ENCODE peak calls at places on chromosome 17, in four cellular contexts. A is HFFc6, B is right lobe of liver, R is epithelial cell of esophagus. X is an unnamed sample.
A peak's percentile ranks its signal among the peaks of the same experiment; 100 is the strongest.

GRCh38 chr17:78726471-78727010 is 55.5 kb downstream of the CYTH1 start:
- DNase-seq in R (no peak), A (no peak), B (no peak), X (no peak)

GRCh38 chr17:75673487-75673886 is 6.3 kb downstream of the SAP30BP start:
- DNase-seq in A (peak; percentile 50), R (no peak), B (no peak), X (no peak)

GRCh38 chr17:28177351-28177750 is 134.9 kb downstream of the NLK start:
- DNase-seq in R (no peak), A (no peak), B (no peak), X (no peak)

GRCh38 chr17:28846231-28846630 is 3.6 kb upstream of the FAM222B start:
- DNase-seq in B (no peak), A (no peak), R (peak; percentile 55), X (peak; percentile 18)

GRCh38 chr17:37672545-37673078 is 29.4 kb upstream of the DDX52 start:
- DNase-seq in A (peak; percentile 23), B (no peak), R (no peak), X (no peak)

GRCh38 chr17:6427284-6427781 is 7.6 kb downstream of the AIPL1 start:
- DNase-seq in B (no peak), A (peak; percentile 2), R (no peak), X (no peak)

GRCh38 chr17:32943647-32944191 is 15.8 kb downstream of the TMEM98 start:
- DNase-seq in B (no peak), A (peak; percentile 72), R (peak; percentile 77), X (no peak)

GRCh38 chr17:61196302-61196704 is 203.3 kb upstream of the TBX2 start:
- DNase-seq in R (no peak), A (no peak), B (no peak), X (no peak)

GRCh38 chr17:28623696-28624095 is 9.7 kb upstream of the RSKR start:
- DNase-seq in B (no peak), A (no peak), R (no peak), X (no peak)

GRCh38 chr17:42315402-42316156 is 27.3 kb downstream of the STAT5A start:
- DNase-seq in R (no peak), B (no peak), A (no peak), X (no peak)

GRCh38 chr17:10295728-10296343 is 77.0 kb downstream of the MYH13 start:
- DNase-seq in R (peak; percentile 6), A (peak; percentile 60), B (peak; percentile 31), X (no peak)

GRCh38 chr17:19482571-19482970 is 51.1 kb upstream of the SLC47A1 start:
- DNase-seq in R (peak; percentile 78), B (no peak), A (peak; percentile 37), X (no peak)

GRCh38 chr17:82950525-82951102 is 110.8 kb upstream of the ZNF750 start:
- DNase-seq in B (no peak), A (no peak), R (no peak), X (peak; percentile 3)

GRCh38 chr17:47840742-47841487 is at the start of gene SCRN2:
- DNase-seq in A (peak; percentile 69), B (peak; percentile 91), R (peak; percentile 78), X (no peak)

GRCh38 chr17:61464121-61464905 is 12.1 kb downstream of the TBX4 start:
- DNase-seq in A (no peak), B (no peak), R (no peak), X (peak; percentile 85)

GRCh38 chr17:63478814-63479494 is 2.1 kb downstream of the ACE start:
- DNase-seq in R (peak; percentile 94), A (peak; percentile 95), B (peak; percentile 86), X (peak; percentile 91)

GRCh38 chr17:42132941-42133340 is 10.3 kb downstream of the HSPB9 start:
- DNase-seq in A (peak; percentile 91), R (peak; percentile 61), B (no peak), X (no peak)

GRCh38 chr17:48542114-48542955 is 2.6 kb downstream of the HOXB2 start:
- DNase-seq in A (no peak), R (no peak), B (no peak), X (no peak)

GRCh38 chr17:3750926-3751325 is 27.2 kb downstream of the HASPIN start:
- DNase-seq in B (no peak), A (no peak), R (no peak), X (no peak)

GRCh38 chr17:6231886-6232767 is 161.9 kb downstream of the WSCD1 start:
- DNase-seq in A (peak; percentile 22), R (peak; percentile 55), B (no peak), X (no peak)

GRCh38 chr17:72439893-72440502 is 319.2 kb downstream of the SOX9 start:
- DNase-seq in R (no peak), B (no peak), A (no peak), X (no peak)

GRCh38 chr17:17523714-17524075 is 27.5 kb upstream of the RASD1 start:
- DNase-seq in A (no peak), B (no peak), R (no peak), X (no peak)

GRCh38 chr17:11852911-11853310 is 144.4 kb downstream of the ZNF18 start:
- DNase-seq in A (no peak), R (peak; percentile 7), B (no peak), X (no peak)

GRCh38 chr17:4120332-4120731 is 22.5 kb downstream of the ZZEF1 start:
- DNase-seq in R (no peak), A (no peak), B (no peak), X (no peak)

GRCh38 chr17:71409712-71410111 is 711.1 kb upstream of the SOX9 start:
- DNase-seq in A (peak; percentile 83), R (peak; percentile 96), B (no peak), X (no peak)

GRCh38 chr17:21394265-21394664 is 18.1 kb downstream of the KCNJ12 start:
- DNase-seq in A (peak; percentile 31), R (peak; percentile 90), B (no peak), X (no peak)

GRCh38 chr17:151886-152859 is 14.8 kb downstream of the SCGB1C2 start:
- DNase-seq in A (peak; percentile 22), B (peak; percentile 10), R (no peak), X (peak; percentile 82)

GRCh38 chr17:13031718-13032350 is 14.0 kb upstream of the ELAC2 start:
- DNase-seq in R (peak; percentile 54), A (peak; percentile 30), B (no peak), X (no peak)
- TF ChIP-seq CTCF in R (peak; percentile 86), A (peak; percentile 95), B (peak; percentile 50), X (peak; percentile 87)

GRCh38 chr17:79826210-79826680 is 13.0 kb downstream of the CBX4 start:
- DNase-seq in B (peak; percentile 41), R (no peak), A (no peak), X (no peak)
- TF ChIP-seq CTCF in B (no peak), R (no peak), A (no peak), X (no peak)

GRCh38 chr17:36460265-36460937 is 26.1 kb upstream of the ZNHIT3 start:
- DNase-seq in A (no peak), B (no peak), R (no peak), X (no peak)
- TF ChIP-seq CTCF in A (no peak), B (no peak), R (no peak), X (no peak)

GRCh38 chr17:65531508-65532431 is 29.7 kb downstream of the AXIN2 start:
- DNase-seq in B (no peak), A (no peak), R (no peak), X (no peak)
- TF ChIP-seq CTCF in B (no peak), A (peak; percentile 54), R (peak; percentile 11), X (peak; percentile 58)

GRCh38 chr17:39611441-39612112 is 3.9 kb upstream of the NEUROD2 start:
- DNase-seq in R (no peak), B (no peak), A (no peak), X (no peak)
- TF ChIP-seq CTCF in R (no peak), B (no peak), A (no peak), X (no peak)

GRCh38 chr17:69538795-69539194 is 124.3 kb downstream of the MAP2K6 start:
- DNase-seq in A (no peak), R (no peak), B (no peak), X (no peak)

GRCh38 chr17:69540356-69540755 is 125.9 kb downstream of the MAP2K6 start:
- DNase-seq in R (no peak), B (no peak), A (peak; percentile 10), X (no peak)

GRCh38 chr17:69535022-69535570 is 120.6 kb downstream of the MAP2K6 start:
- DNase-seq in R (no peak), A (no peak), B (no peak), X (no peak)

GRCh38 chr17:69539781-69540319 is 125.4 kb downstream of the MAP2K6 start:
- DNase-seq in A (peak; percentile 75), B (no peak), R (peak; percentile 65), X (no peak)

DNA sequence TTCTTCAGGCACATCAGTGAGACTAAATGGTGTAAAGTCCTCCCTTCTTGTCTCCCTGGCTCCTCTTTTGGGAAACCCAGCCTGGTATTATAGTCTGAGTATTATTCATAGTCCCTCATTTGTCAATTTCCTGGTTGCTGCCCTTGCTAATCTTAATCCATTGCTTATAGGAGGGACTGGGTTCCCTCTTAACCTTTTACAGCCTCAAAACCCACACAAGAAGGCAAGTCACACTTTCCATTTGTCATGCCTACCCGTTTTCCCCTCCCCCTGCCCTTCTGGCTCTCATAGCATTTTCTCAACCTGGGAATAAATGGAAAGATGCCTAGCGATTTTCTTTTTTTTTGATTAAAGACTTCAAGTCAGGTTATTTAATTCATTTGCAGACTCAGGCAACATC is 124.8 kb downstream of the MAP2K6 start:
- DNase-seq in B (no peak), R (no peak), A (no peak), X (no peak)
- TF ChIP-seq CTCF in B (no peak), R (no peak), A (no peak), X (no peak)

GRCh38 chr17:50149099-50149424 is 1.4 kb downstream of the PPP1R9B start:
- DNase-seq in B (no peak), A (no peak), R (no peak), X (peak; percentile 87)

GRCh38 chr17:50151041-50151936 is 812 bp upstream of the PPP1R9B start:
- DNase-seq in A (peak; percentile 85), R (peak; percentile 91), B (peak; percentile 92), X (peak; percentile 96)

GRCh38 chr17:50148226-50149098 is 2.0 kb downstream of the PPP1R9B start:
- DNase-seq in R (peak; percentile 94), A (no peak), B (peak; percentile 77), X (peak; percentile 88)

GRCh38 chr17:50150354-50151040 is at the start of gene PPP1R9B:
- DNase-seq in B (no peak), R (no peak), A (no peak), X (no peak)

GRCh38 chr17:50149425-50150353 is 788 bp downstream of the PPP1R9B start:
- DNase-seq in R (peak; percentile 68), B (peak; percentile 73), A (no peak), X (peak; percentile 90)
- TF ChIP-seq CTCF in R (no peak), B (no peak), A (peak; percentile 15), X (peak; percentile 31)

X was measured in chondrocyte.